ENCODE peak calls at places on chromosomes 7 and 10, in seven cellular contexts. D, C, B, M, F, Y and V are unnamed samples.

GRCh38 chr7:16589895-16590294 is 55.7 kb downstream of the ANKMY2 start:
- DNase-seq in D (no peak), C (no peak), B (no peak), M (no peak), F (no peak), Y (no peak), V (no peak)

GRCh38 chr7:155804897-155805825 is 7.1 kb downstream of the SHH start:
- DNase-seq in D (no peak), C (no peak), B (no peak), M (peak; percentile 56), F (no peak), Y (no peak), V (peak; percentile 69)

GRCh38 chr7:18221377-18222290 is 194.0 kb upstream of the PRPS1L1 start:
- DNase-seq in D (no peak), C (no peak), B (no peak), M (no peak), F (no peak), Y (no peak), V (no peak)

GRCh38 chr7:85750454-85750949 is 563.6 kb upstream of the SEMA3D start:
- DNase-seq in D (peak; percentile 10), C (peak; percentile 38), B (no peak), M (no peak), F (no peak), Y (no peak), V (no peak)

GRCh38 chr7:134826105-134826504 is 46.7 kb downstream of the CALD1 start:
- DNase-seq in D (no peak), C (no peak), B (no peak), M (no peak), F (no peak), Y (no peak), V (no peak)

GRCh38 chr7:128755816-128756476 is 16.8 kb downstream of the CALU start:
- DNase-seq in D (peak; percentile 19), C (no peak), B (no peak), M (no peak), F (no peak), Y (no peak), V (no peak)

GRCh38 chr10:67803588-67804394 is 34.2 kb downstream of the DNAJC12 start:
- DNase-seq in D (no peak), C (no peak), B (no peak), M (no peak), F (no peak), Y (no peak), V (no peak)

GRCh38 chr10:75935650-75936400 is 504.4 kb downstream of the LRMDA start:
- DNase-seq in D (no peak), C (no peak), B (no peak), M (no peak), F (no peak), Y (no peak), V (no peak)

GRCh38 chr10:8811201-8811600 is 756.7 kb downstream of the GATA3 start:
- DNase-seq in D (no peak), C (no peak), B (no peak), M (no peak), F (no peak), Y (no peak), V (no peak)

GRCh38 chr7:7913506-7913905 is 55.1 kb upstream of the GLCCI1 start:
- DNase-seq in D (no peak), C (no peak), B (no peak), M (no peak), F (no peak), Y (no peak), V (no peak)

GRCh38 chr7:92404170-92404614 is 43.1 kb upstream of the GATAD1 start:
- DNase-seq in D (no peak), C (no peak), B (no peak), M (no peak), F (no peak), Y (no peak), V (no peak)

GRCh38 chr10:113023017-113023416 is 73.0 kb downstream of the TCF7L2 start:
- DNase-seq in D (no peak), C (no peak), B (no peak), M (no peak), F (no peak), Y (no peak), V (no peak)

GRCh38 chr7:157412021-157412443 is 75.2 kb downstream of the DNAJB6 start:
- DNase-seq in D (peak; percentile 95), C (no peak), B (no peak), M (no peak), F (no peak), Y (no peak), V (no peak)

GRCh38 chr7:22808140-22808539 is 14.5 kb downstream of the TOMM7 start:
- DNase-seq in D (no peak), C (no peak), B (no peak), M (no peak), F (no peak), Y (no peak), V (no peak)

GRCh38 chr7:124089621-124090020 is 56.8 kb upstream of the TMEM229A start:
- DNase-seq in D (no peak), C (no peak), B (no peak), M (no peak), F (no peak), Y (no peak), V (no peak)

GRCh38 chr10:126565456-126565855 is 105.0 kb downstream of the C10orf90 start:
- DNase-seq in D (no peak), C (no peak), B (no peak), M (no peak), F (no peak), Y (no peak), V (no peak)

GRCh38 chr10:44860811-44861751 is 50.1 kb upstream of the TMEM72 start:
- DNase-seq in D (peak; percentile 76), C (no peak), B (peak; percentile 92), M (no peak), F (peak; percentile 86), Y (no peak), V (no peak)

GRCh38 chr7:151664268-151664667 is 144.6 kb upstream of the RHEB start:
- DNase-seq in D (no peak), C (no peak), B (no peak), M (no peak), F (peak; percentile 71), Y (no peak), V (no peak)

GRCh38 chr10:67788028-67788886 is 49.7 kb downstream of the DNAJC12 start:
- DNase-seq in D (peak; percentile 67), C (peak; percentile 59), B (no peak), M (peak; percentile 86), F (peak; percentile 88), Y (peak; percentile 19), V (peak; percentile 82)

GRCh38 chr7:121301441-121302213 is 27.2 kb upstream of the WNT16 start:
- DNase-seq in D (no peak), C (no peak), B (no peak), M (no peak), F (no peak), Y (no peak), V (no peak)

GRCh38 chr7:112006071-112006470 is 200.1 kb downstream of the DOCK4 start:
- DNase-seq in D (no peak), C (no peak), B (no peak), M (no peak), F (no peak), Y (no peak), V (no peak)

GRCh38 chr10:79400567-79401004 is 44.8 kb downstream of the ZCCHC24 start:
- DNase-seq in D (no peak), C (no peak), B (no peak), M (no peak), F (no peak), Y (no peak), V (no peak)

GRCh38 chr10:121811386-121811785 is 116.4 kb downstream of the ATE1 start:
- DNase-seq in D (no peak), C (no peak), B (no peak), M (no peak), F (no peak), Y (no peak), V (no peak)

DNA sequence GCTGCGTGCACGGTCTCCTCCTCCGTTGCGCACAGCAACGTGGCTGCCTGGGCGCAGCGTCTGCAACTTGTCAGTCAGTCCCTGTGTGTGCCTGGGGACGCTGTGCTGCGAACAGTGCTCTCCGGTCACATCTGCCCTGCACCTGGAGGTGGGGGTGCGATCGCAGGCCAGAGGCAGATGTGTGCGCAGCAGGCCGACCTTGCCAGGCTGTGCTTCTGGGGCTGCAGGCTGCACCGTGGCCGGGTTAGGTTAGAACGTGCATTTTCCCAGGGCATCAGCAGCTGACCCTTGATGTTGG is 8.2 kb upstream of the GET4 start:
- DNase-seq in D (no peak), C (no peak), B (no peak), M (no peak), F (no peak), Y (no peak), V (no peak)
- TF ChIP-seq POLR2A in D (peak; percentile 13), C (no peak), B (no peak), M (no peak), F (no peak), Y (no peak), V (no peak)

GRCh38 chr7:77199008-77199966 is at the start of gene FGL2:
- DNase-seq in D (no peak), C (peak; percentile 48), B (no peak), M (peak; percentile 59), F (peak; percentile 93), Y (peak; percentile 55), V (peak; percentile 71)
- TF ChIP-seq POLR2A in D (no peak), C (peak; percentile 25), B (no peak), M (peak; percentile 61), F (no peak), Y (peak; percentile 57), V (no peak)

GRCh38 chr10:58013406-58013805 is 254.3 kb downstream of the IPMK start:
- DNase-seq in D (no peak), C (no peak), B (no peak), M (no peak), F (no peak), Y (no peak), V (no peak)
- TF ChIP-seq POLR2A in D (no peak), C (no peak), B (no peak), M (no peak), F (no peak), Y (no peak), V (no peak)

GRCh38 chr7:10662982-10663884 is 310.4 kb upstream of the PHF14 start:
- DNase-seq in D (no peak), C (no peak), B (no peak), M (no peak), F (no peak), Y (no peak), V (no peak)
- TF ChIP-seq POLR2A in D (no peak), C (no peak), B (no peak), M (no peak), F (no peak), Y (no peak), V (no peak)

DNA sequence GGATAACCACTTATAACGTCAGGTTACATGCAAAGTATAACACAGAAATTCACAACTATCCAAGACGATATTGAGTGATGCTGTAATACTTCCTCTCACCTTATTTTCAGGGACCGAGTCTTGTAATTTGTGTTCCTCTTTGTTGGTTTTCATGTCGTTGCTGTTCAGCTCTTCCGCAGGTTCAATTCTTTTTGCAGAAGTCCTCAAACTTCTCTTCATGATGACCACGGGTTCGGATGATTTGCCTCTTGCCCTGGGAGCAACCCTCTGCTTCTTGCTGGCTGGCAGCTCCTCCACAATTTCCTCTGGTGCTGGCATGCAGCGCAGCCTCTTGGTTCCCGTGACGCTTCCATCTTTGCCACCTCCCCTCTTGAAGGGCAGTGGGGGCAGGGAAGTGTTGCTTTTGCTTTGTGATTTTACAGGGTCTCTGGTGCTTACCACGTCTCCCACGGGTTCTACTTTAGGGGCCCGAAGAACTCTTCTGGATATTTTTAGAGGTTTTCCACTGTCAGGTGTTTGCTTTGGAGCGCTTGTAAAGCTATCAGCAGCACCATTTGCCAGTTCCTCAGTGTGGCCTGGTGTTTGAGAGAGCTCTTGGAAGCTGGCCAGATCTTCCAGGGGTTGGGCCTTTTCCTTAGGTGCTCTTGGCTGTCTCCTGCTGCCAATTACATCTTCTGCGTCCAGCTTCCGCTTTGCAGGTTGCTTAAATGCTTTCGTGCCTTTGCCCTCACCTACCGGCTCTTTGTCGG is 23.6 kb downstream of the MKI67 start:
- DNase-seq in D (no peak), C (no peak), B (peak; percentile 93), M (no peak), F (peak; percentile 75), Y (no peak), V (no peak)
- TF ChIP-seq POLR2A in D (no peak), C (no peak), B (no peak), M (no peak), F (no peak), Y (no peak), V (no peak)